ENCODE peak calls at places on chromosomes 6 and 20, in nine cellular contexts. One of them, this sample, is unnamed.
A peak's percentile ranks its signal among the peaks of the same experiment; 100 is the strongest.

GRCh38 chr6:34552620-34553019 is 3.5 kb downstream of the SPDEF start:
- DNase-seq in HCT116: no peak
- DNase-seq in kidney: no peak
- DNase-seq in CD8-positive, alpha-beta T cell: no peak
- DNase-seq in aorta: no peak
- DNase-seq in tibial nerve: no peak
- DNase-seq in A549: no peak
- DNase-seq in MM.1S: no peak
- DNase-seq in heart left ventricle: no peak
- DNase-seq in this sample: no peak

GRCh38 chr6:126682440-126682839 is 342.5 kb downstream of the CENPW start:
- DNase-seq in tibial nerve: no peak
- DNase-seq in kidney: no peak
- DNase-seq in aorta: no peak
- DNase-seq in MM.1S: no peak
- DNase-seq in CD8-positive, alpha-beta T cell: no peak
- DNase-seq in A549: no peak
- DNase-seq in HCT116: no peak
- DNase-seq in heart left ventricle: no peak
- DNase-seq in this sample: no peak

GRCh38 chr20:51860015-51860882 is 57.9 kb upstream of the SALL4 start:
- DNase-seq in MM.1S: no peak
- DNase-seq in heart left ventricle: no peak
- DNase-seq in CD8-positive, alpha-beta T cell: no peak
- DNase-seq in tibial nerve: no peak
- DNase-seq in aorta: no peak
- DNase-seq in HCT116: no peak
- DNase-seq in A549: peak; percentile 60
- DNase-seq in kidney: no peak
- DNase-seq in this sample: no peak

GRCh38 chr6:31821301-31822037 is 6.1 kb upstream of the HSPA1B start:
- DNase-seq in heart left ventricle: peak; percentile 64
- DNase-seq in kidney: peak; percentile 91
- DNase-seq in HCT116: no peak
- DNase-seq in tibial nerve: no peak
- DNase-seq in CD8-positive, alpha-beta T cell: peak; percentile 62
- DNase-seq in MM.1S: peak; percentile 65
- DNase-seq in A549: peak; percentile 71
- DNase-seq in aorta: peak; percentile 82
- DNase-seq in this sample: no peak

GRCh38 chr20:55415567-55416142 is 589.7 kb downstream of the CBLN4 start:
- DNase-seq in kidney: no peak
- DNase-seq in tibial nerve: no peak
- DNase-seq in aorta: no peak
- DNase-seq in HCT116: no peak
- DNase-seq in A549: peak; percentile 13
- DNase-seq in heart left ventricle: no peak
- DNase-seq in MM.1S: peak; percentile 36
- DNase-seq in CD8-positive, alpha-beta T cell: no peak
- DNase-seq in this sample: no peak

GRCh38 chr6:89909991-89910390 is 15.7 kb downstream of the GJA10 start:
- DNase-seq in MM.1S: no peak
- DNase-seq in heart left ventricle: no peak
- DNase-seq in A549: no peak
- DNase-seq in kidney: no peak
- DNase-seq in aorta: no peak
- DNase-seq in HCT116: no peak
- DNase-seq in tibial nerve: no peak
- DNase-seq in CD8-positive, alpha-beta T cell: no peak
- DNase-seq in this sample: no peak

GRCh38 chr20:58647162-58647813 is 3.8 kb upstream of the STX16 start:
- DNase-seq in CD8-positive, alpha-beta T cell: no peak
- DNase-seq in heart left ventricle: no peak
- DNase-seq in tibial nerve: no peak
- DNase-seq in kidney: no peak
- DNase-seq in aorta: no peak
- DNase-seq in A549: no peak
- DNase-seq in HCT116: no peak
- DNase-seq in MM.1S: peak; percentile 44
- DNase-seq in this sample: no peak

GRCh38 chr6:157314705-157315321 is 8.5 kb downstream of the TMEM242 start:
- DNase-seq in aorta: no peak
- DNase-seq in A549: peak; percentile 60
- DNase-seq in HCT116: peak; percentile 58
- DNase-seq in heart left ventricle: no peak
- DNase-seq in CD8-positive, alpha-beta T cell: no peak
- DNase-seq in MM.1S: peak; percentile 69
- DNase-seq in kidney: no peak
- DNase-seq in tibial nerve: peak; percentile 40
- DNase-seq in this sample: peak; percentile 68

GRCh38 chr20:50689864-50690263 is 1.5 kb downstream of the RIPOR3 start:
- DNase-seq in HCT116: no peak
- DNase-seq in aorta: no peak
- DNase-seq in A549: no peak
- DNase-seq in kidney: no peak
- DNase-seq in tibial nerve: peak; percentile 34
- DNase-seq in CD8-positive, alpha-beta T cell: no peak
- DNase-seq in heart left ventricle: no peak
- DNase-seq in MM.1S: no peak
- DNase-seq in this sample: no peak

GRCh38 chr6:16244446-16244845 is 6.1 kb downstream of the GMPR start:
- DNase-seq in aorta: no peak
- DNase-seq in CD8-positive, alpha-beta T cell: no peak
- DNase-seq in tibial nerve: no peak
- DNase-seq in A549: no peak
- DNase-seq in kidney: no peak
- DNase-seq in heart left ventricle: peak; percentile 50
- DNase-seq in MM.1S: no peak
- DNase-seq in HCT116: no peak
- DNase-seq in this sample: no peak

GRCh38 chr6:107545761-107546160 is 55.8 kb downstream of the SOBP start:
- DNase-seq in CD8-positive, alpha-beta T cell: no peak
- DNase-seq in MM.1S: no peak
- DNase-seq in tibial nerve: no peak
- DNase-seq in kidney: no peak
- DNase-seq in A549: no peak
- DNase-seq in heart left ventricle: no peak
- DNase-seq in aorta: no peak
- DNase-seq in HCT116: no peak
- DNase-seq in this sample: no peak

GRCh38 chr6:54491431-54491830 is 183.2 kb downstream of the TINAG start:
- DNase-seq in A549: no peak
- DNase-seq in CD8-positive, alpha-beta T cell: no peak
- DNase-seq in kidney: no peak
- DNase-seq in tibial nerve: no peak
- DNase-seq in aorta: no peak
- DNase-seq in MM.1S: no peak
- DNase-seq in HCT116: no peak
- DNase-seq in heart left ventricle: no peak
- DNase-seq in this sample: no peak

GRCh38 chr6:129929433-129929832 is 68.3 kb upstream of the TMEM244 start:
- DNase-seq in heart left ventricle: no peak
- DNase-seq in kidney: no peak
- DNase-seq in CD8-positive, alpha-beta T cell: no peak
- DNase-seq in MM.1S: no peak
- DNase-seq in HCT116: no peak
- DNase-seq in tibial nerve: no peak
- DNase-seq in A549: peak; percentile 13
- DNase-seq in aorta: no peak
- DNase-seq in this sample: no peak

GRCh38 chr20:58463231-58463630 is 52.0 kb downstream of the APCDD1L start:
- DNase-seq in A549: no peak
- DNase-seq in kidney: no peak
- DNase-seq in MM.1S: no peak
- DNase-seq in heart left ventricle: no peak
- DNase-seq in CD8-positive, alpha-beta T cell: no peak
- DNase-seq in tibial nerve: no peak
- DNase-seq in aorta: no peak
- DNase-seq in HCT116: no peak
- DNase-seq in this sample: no peak

GRCh38 chr6:97401533-97401932 is 118.5 kb upstream of the MMS22L start:
- DNase-seq in MM.1S: no peak
- DNase-seq in aorta: no peak
- DNase-seq in A549: no peak
- DNase-seq in tibial nerve: no peak
- DNase-seq in heart left ventricle: no peak
- DNase-seq in HCT116: no peak
- DNase-seq in CD8-positive, alpha-beta T cell: no peak
- DNase-seq in kidney: no peak
- DNase-seq in this sample: no peak

GRCh38 chr6:157092736-157093135 is 230.6 kb downstream of the TMEM242 start:
- DNase-seq in A549: no peak
- DNase-seq in aorta: no peak
- DNase-seq in tibial nerve: no peak
- DNase-seq in HCT116: no peak
- DNase-seq in kidney: no peak
- DNase-seq in CD8-positive, alpha-beta T cell: no peak
- DNase-seq in heart left ventricle: no peak
- DNase-seq in MM.1S: no peak
- DNase-seq in this sample: no peak

GRCh38 chr6:132964101-132964867 is 149.9 kb downstream of the RPS12 start:
- DNase-seq in aorta: no peak
- DNase-seq in tibial nerve: no peak
- DNase-seq in heart left ventricle: no peak
- DNase-seq in MM.1S: peak; percentile 38
- DNase-seq in kidney: no peak
- DNase-seq in HCT116: no peak
- DNase-seq in A549: no peak
- DNase-seq in CD8-positive, alpha-beta T cell: no peak
- DNase-seq in this sample: no peak

DNA sequence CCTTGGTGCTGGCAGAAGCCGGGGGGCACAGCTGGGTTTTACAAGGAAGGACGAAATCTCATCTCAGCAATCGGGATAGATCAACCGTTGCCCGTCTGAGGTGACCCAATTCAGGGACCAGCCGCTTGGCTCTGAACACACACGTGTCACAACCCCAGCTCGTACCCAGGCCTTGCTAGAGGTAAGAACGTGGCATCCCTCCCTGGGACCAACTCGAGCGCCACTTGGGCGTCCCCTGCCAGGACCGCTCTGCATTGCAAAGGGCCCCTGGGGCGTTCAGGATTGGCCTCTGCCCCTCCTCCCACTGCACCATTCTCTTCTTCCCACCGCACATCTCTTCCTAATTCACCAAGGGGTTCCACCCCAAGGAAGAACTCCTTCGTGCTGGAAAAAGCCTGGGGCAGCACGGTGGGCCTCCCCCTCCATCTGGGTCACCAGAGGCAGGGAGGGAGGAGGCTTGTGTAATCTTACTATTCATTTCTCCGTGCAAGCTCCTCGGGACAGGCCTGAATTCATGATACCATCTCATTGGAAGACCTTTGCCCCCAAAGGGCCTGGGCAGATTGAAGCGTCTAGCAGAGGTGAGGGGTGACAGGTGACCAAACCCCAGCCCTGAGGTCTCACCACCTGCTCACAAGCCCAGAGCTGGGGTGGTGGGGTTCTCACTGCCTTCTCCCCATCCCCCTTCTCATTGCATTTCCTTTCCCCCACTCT is 136.8 kb downstream of the LY86 start:
- DNase-seq in tibial nerve: no peak
- DNase-seq in MM.1S: no peak
- DNase-seq in kidney: peak; percentile 75
- DNase-seq in CD8-positive, alpha-beta T cell: no peak
- DNase-seq in A549: no peak
- DNase-seq in heart left ventricle: no peak
- DNase-seq in aorta: no peak
- DNase-seq in HCT116: no peak
- DNase-seq in this sample: no peak
- H3K27ac ChIP-seq in tibial nerve: peak overlapping the region; percentile 86
- H3K27ac ChIP-seq in MM.1S: no peak overlapping the region
- H3K27ac ChIP-seq in kidney: peak overlapping the region; percentile 92
- H3K27ac ChIP-seq in CD8-positive, alpha-beta T cell: no peak overlapping the region
- H3K27ac ChIP-seq in A549: peak overlapping the region; percentile 63
- H3K27ac ChIP-seq in heart left ventricle: peak overlapping the region; percentile 84
- H3K27ac ChIP-seq in aorta: no peak overlapping the region
- H3K27ac ChIP-seq in HCT116: no peak overlapping the region
- H3K27ac ChIP-seq in this sample: no peak overlapping the region

GRCh38 chr6:28489366-28490190 is 26.0 kb downstream of the GPX6 start:
- DNase-seq in A549: peak; percentile 91
- DNase-seq in MM.1S: peak; percentile 72
- DNase-seq in heart left ventricle: no peak
- DNase-seq in HCT116: peak; percentile 62
- DNase-seq in CD8-positive, alpha-beta T cell: peak; percentile 58
- DNase-seq in kidney: no peak
- DNase-seq in aorta: no peak
- DNase-seq in tibial nerve: peak; percentile 18
- DNase-seq in this sample: peak; percentile 9
- H3K4me3 ChIP-seq in A549: peak overlapping the region; percentile 62
- H3K4me3 ChIP-seq in MM.1S: peak overlapping the region; percentile 50
- H3K4me3 ChIP-seq in heart left ventricle: peak overlapping the region; percentile 30
- H3K4me3 ChIP-seq in HCT116: peak overlapping the region; percentile 34
- H3K4me3 ChIP-seq in CD8-positive, alpha-beta T cell: peak overlapping the region; percentile 18
- H3K4me3 ChIP-seq in kidney: no peak overlapping the region
- H3K4me3 ChIP-seq in aorta: no peak overlapping the region
- H3K4me3 ChIP-seq in tibial nerve: peak overlapping the region; percentile 49
- H3K4me3 ChIP-seq in this sample: no peak overlapping the region

DNA sequence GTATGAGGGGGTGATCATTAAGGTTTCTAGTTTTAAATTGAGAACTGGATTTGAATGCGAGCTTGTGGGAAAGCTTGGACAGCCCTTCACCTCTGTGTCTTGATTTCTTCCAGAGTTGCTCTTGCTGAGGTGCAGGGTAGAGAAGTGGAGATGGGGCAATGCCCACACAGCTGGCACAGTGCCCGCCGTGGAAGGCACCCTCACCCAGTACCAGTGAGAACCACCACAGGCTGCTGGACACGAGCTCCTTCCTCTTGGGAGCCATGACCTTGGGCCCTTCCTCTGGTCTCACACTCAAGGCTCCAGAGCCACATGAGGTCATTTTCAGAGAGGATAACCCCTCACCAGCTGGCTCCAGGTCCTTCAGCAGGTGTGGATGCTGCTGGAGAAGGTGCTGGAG is 67.3 kb downstream of the DACT2 start:
- DNase-seq in A549: no peak
- DNase-seq in HCT116: no peak
- DNase-seq in CD8-positive, alpha-beta T cell: no peak
- DNase-seq in tibial nerve: no peak
- DNase-seq in kidney: no peak
- DNase-seq in MM.1S: no peak
- DNase-seq in heart left ventricle: no peak
- DNase-seq in aorta: no peak
- DNase-seq in this sample: no peak
- H3K4me1 ChIP-seq in A549: peaks cover 8% of the 10 kb centered on the region
- H3K4me1 ChIP-seq in HCT116: no peaks in the 10 kb centered on the region
- H3K4me1 ChIP-seq in CD8-positive, alpha-beta T cell: no peaks in the 10 kb centered on the region
- H3K4me1 ChIP-seq in tibial nerve: peaks cover 3% of the 10 kb centered on the region
- H3K4me1 ChIP-seq in kidney: peaks cover 7% of the 10 kb centered on the region
- H3K4me1 ChIP-seq in MM.1S: no peaks in the 10 kb centered on the region
- H3K4me1 ChIP-seq in heart left ventricle: no peaks in the 10 kb centered on the region
- H3K4me1 ChIP-seq in aorta: no peaks in the 10 kb centered on the region
- H3K4me1 ChIP-seq in this sample: no peaks in the 10 kb centered on the region

DNA sequence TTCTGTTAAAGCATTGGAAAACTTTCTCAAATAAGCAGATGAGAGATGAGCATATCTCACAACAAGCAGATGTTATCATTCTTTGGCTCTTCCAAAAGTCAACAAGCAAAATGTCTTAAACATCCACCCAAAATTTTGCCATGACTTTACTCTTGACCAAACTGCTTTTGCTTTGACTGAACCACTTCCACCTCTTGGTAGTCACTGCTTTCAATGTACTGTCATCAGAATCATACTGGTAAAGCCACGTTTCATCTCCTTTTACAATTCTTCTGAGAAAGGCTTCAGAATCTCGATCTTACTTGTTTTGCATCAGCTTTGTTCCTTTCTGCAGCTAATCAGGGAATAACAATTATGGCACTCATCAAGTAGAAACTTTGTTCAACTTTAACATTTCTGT is 498.5 kb upstream of the GJE1 start:
- DNase-seq in CD8-positive, alpha-beta T cell: no peak
- DNase-seq in heart left ventricle: no peak
- DNase-seq in HCT116: no peak
- DNase-seq in tibial nerve: no peak
- DNase-seq in A549: no peak
- DNase-seq in aorta: no peak
- DNase-seq in kidney: no peak
- DNase-seq in MM.1S: no peak
- DNase-seq in this sample: no peak
- H3K27ac ChIP-seq in CD8-positive, alpha-beta T cell: no peak overlapping the region
- H3K27ac ChIP-seq in heart left ventricle: no peak overlapping the region
- H3K27ac ChIP-seq in HCT116: no peak overlapping the region
- H3K27ac ChIP-seq in tibial nerve: no peak overlapping the region
- H3K27ac ChIP-seq in A549: no peak overlapping the region
- H3K27ac ChIP-seq in aorta: no peak overlapping the region
- H3K27ac ChIP-seq in kidney: no peak overlapping the region
- H3K27ac ChIP-seq in MM.1S: no peak overlapping the region
- H3K27ac ChIP-seq in this sample: no peak overlapping the region